ENCODE peak calls at places on chromosomes 7 and 10, in four cellular contexts. T is PC-3, D is A549, Y is colonic mucosa. X is an unnamed sample.

GRCh38 chr7:2510909-2511768 is 8.4 kb upstream of the LFNG start:
- DNase-seq in T (peak), Y (peak), D (no peak), X (no peak)

GRCh38 chr7:2403014-2403717 is at the start of gene CHST12:
- DNase-seq in D (peak), Y (peak), T (peak), X (peak)

GRCh38 chr10:95214369-95214768 is 20.3 kb downstream of the ACSM6 start:
- DNase-seq in Y (no peak), D (no peak), T (peak), X (no peak)

GRCh38 chr10:78378192-78378591 is 344.5 kb downstream of the RPS24 start:
- DNase-seq in T (no peak), Y (no peak), D (no peak), X (no peak)

GRCh38 chr10:13922591-13922990 is 335.8 kb downstream of the PRPF18 start:
- DNase-seq in T (peak), D (no peak), Y (no peak), X (no peak)

GRCh38 chr10:79443338-79444242 is 1.8 kb downstream of the ZCCHC24 start:
- DNase-seq in D (no peak), Y (no peak), T (peak), X (no peak)

GRCh38 chr7:136807598-136807997 is 60.9 kb upstream of the CHRM2 start:
- DNase-seq in Y (no peak), T (no peak), D (no peak), X (no peak)

GRCh38 chr7:100781255-100781654 is 46.1 kb downstream of the EPHB4 start:
- DNase-seq in Y (no peak), T (no peak), D (no peak), X (no peak)

GRCh38 chr10:13707156-13707881 is 120.6 kb downstream of the PRPF18 start:
- DNase-seq in Y (peak), T (peak), D (peak), X (no peak)

GRCh38 chr10:22294694-22295093 is 21.5 kb upstream of the COMMD3 start:
- DNase-seq in T (no peak), D (no peak), Y (no peak), X (peak)

GRCh38 chr7:84248267-84248666 is 53.7 kb upstream of the SEMA3A start:
- DNase-seq in Y (no peak), D (no peak), T (no peak), X (no peak)

GRCh38 chr7:13991791-13992620 is 2.5 kb upstream of the ETV1 start:
- DNase-seq in Y (no peak), T (no peak), D (no peak), X (no peak)

GRCh38 chr10:29254123-29255046 is 34.5 kb upstream of the LYZL1 start:
- DNase-seq in Y (no peak), D (no peak), T (no peak), X (peak)

GRCh38 chr7:158707610-158708009 is 3.0 kb upstream of the NCAPG2 start:
- DNase-seq in T (no peak), D (no peak), Y (no peak), X (no peak)

GRCh38 chr7:101535333-101535732 is 93.8 kb downstream of the MYL10 start:
- DNase-seq in Y (no peak), D (no peak), T (no peak), X (no peak)

GRCh38 chr10:62047240-62047897 is 145.9 kb downstream of the ARID5B start:
- DNase-seq in Y (no peak), D (no peak), T (peak), X (no peak)

GRCh38 chr7:134750083-134751062 is 29.1 kb upstream of the CALD1 start:
- DNase-seq in T (peak), Y (peak), D (peak), X (no peak)

GRCh38 chr10:96743988-96744585 is 23.8 kb upstream of the PIK3AP1 start:
- DNase-seq in D (no peak), Y (no peak), T (no peak), X (no peak)

GRCh38 chr7:79608005-79608404 is 154.5 kb upstream of the MAGI2 start:
- DNase-seq in Y (no peak), D (no peak), T (no peak), X (no peak)

GRCh38 chr7:4352069-4352468 is 330.0 kb upstream of the FOXK1 start:
- DNase-seq in D (no peak), T (no peak), Y (no peak), X (no peak)

GRCh38 chr10:31926765-31927596 is 1.6 kb downstream of the ARHGAP12 start:
- DNase-seq in Y (no peak), D (no peak), T (peak), X (no peak)

GRCh38 chr10:131090761-131091661 is 220.5 kb downstream of the TCERG1L start:
- DNase-seq in D (no peak), T (no peak), Y (no peak), X (no peak)

GRCh38 chr10:122112021-122112616 is 123.2 kb downstream of the TACC2 start:
- DNase-seq in Y (peak), T (peak), D (no peak), X (no peak)

GRCh38 chr7:154927624-154928125 is 75.2 kb downstream of the PAXIP1 start:
- DNase-seq in D (peak), Y (peak), T (peak), X (peak)
- H3K4me3 ChIP-seq in D (peak), Y (peak), T (peak), X (peak)

GRCh38 chr10:90779573-90779972 is 78.3 kb downstream of the HTR7 start:
- DNase-seq in T (peak), Y (no peak), D (peak), X (no peak)
- TF ChIP-seq CTCF in T (peak), Y (no peak), D (no peak), X (peak)

GRCh38 chr7:150953061-150953997 is 24.8 kb downstream of the KCNH2 start:
- DNase-seq in T (no peak), Y (no peak), D (no peak), X (no peak)

GRCh38 chr7:150952331-150953050 is 25.6 kb downstream of the KCNH2 start:
- DNase-seq in T (no peak), Y (no peak), D (no peak), X (no peak)

GRCh38 chr7:150954986-150955518 is 23.1 kb downstream of the KCNH2 start:
- DNase-seq in Y (no peak), D (no peak), T (no peak), X (no peak)

GRCh38 chr7:150955519-150956394 is 22.4 kb downstream of the KCNH2 start:
- DNase-seq in D (no peak), Y (peak), T (no peak), X (peak)

GRCh38 chr7:150954201-150954985 is 23.7 kb downstream of the KCNH2 start:
- DNase-seq in D (no peak), T (no peak), Y (no peak), X (no peak)
- H3K4me3 ChIP-seq in D (no peak), T (no peak), Y (no peak), X (no peak)

GRCh38 chr10:70620020-70620289 is 17.4 kb upstream of the PRF1 start:
- DNase-seq in T (no peak), Y (no peak), D (no peak), X (no peak)

GRCh38 chr10:70617798-70618568 is 15.4 kb upstream of the PRF1 start:
- DNase-seq in D (no peak), T (peak), Y (no peak), X (no peak)

GRCh38 chr10:70618663-70619062 is 16.1 kb upstream of the PRF1 start:
- DNase-seq in Y (no peak), T (no peak), D (no peak), X (no peak)

GRCh38 chr10:70621497-70622078 is 19.0 kb upstream of the PRF1 start:
- DNase-seq in Y (no peak), T (no peak), D (no peak), X (no peak)

DNA sequence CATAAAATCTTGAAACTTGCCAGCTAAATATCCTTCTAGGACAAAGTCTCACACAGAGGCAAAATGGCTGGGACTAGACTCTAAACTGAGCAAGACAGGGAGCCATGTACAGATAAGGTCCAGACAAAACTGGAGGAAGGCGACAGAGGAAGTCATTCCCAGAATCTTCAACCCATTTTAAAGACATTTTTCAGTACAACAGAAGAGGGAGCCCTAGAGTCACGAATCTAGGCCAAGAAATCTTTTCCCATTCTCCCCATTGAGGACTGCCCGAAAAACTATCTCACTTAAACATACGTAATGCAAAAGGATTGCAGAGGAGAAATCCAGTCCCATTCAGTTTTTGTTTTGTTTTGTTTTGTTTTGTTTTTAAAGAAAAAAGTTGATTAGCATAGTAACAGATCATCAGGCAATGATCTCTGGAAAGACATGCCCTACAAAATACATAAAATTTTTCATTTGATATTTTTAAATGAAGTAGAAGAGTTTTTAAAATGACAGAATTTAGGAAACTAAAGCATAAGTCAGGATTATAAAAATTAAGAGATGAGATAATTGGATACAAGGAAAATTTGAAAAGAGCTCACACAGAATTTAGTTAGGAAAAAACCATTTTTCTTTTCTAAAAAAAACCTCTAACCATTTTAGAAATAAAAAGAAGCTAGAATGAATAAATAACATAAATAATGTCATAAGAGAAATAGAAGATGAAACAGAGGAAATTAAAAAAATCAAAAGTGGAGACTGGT is 16.9 kb upstream of the PRF1 start:
- DNase-seq in T (peak), Y (no peak), D (peak), X (no peak)
- TF ChIP-seq CTCF in T (peak), Y (no peak), D (peak), X (peak)

DNA sequence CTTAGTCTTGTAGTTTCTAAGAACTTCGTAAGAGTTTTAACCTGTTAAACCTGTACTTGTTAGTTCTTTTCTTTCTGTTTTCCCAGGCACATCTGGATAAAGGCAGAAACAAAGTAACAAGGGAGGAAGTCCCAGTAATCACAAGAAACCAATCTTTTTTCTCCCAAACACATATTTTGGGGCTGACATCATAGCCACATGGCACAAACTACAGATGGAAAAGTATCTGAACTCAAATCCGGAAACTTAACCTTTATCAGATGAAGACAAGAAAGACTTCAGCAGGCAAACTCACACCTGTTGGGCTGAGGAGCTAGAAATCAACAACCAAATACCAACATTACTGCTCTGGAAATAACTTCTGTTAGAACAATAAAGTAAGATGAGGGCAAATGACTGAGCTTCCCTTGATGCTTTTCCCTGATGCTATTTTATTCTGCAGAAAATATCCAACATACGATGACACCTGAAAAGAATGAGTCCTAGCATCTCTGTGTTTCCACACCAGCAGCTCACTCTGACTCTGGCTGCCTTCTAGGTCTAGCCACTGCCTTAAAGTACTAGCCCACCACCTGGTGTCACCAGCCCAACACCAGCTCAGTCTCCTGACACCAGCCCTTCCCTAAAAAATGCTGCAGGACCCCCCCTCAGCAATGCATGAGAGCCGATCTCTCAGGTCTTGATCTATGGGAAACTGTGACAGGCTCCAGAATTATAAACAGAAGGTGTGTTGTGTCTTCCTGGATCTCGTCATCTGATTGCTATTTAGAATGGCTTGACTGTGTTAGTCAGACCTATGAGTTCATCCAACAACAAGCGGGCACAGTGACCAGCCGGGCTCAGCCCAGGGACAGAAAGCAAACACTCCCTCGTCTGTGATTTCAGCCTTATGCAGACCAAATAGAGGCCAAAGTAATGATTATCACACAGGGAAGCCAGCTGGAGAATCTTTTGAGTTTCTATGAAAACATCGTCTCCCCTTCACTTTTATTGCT is 66.8 kb downstream of the CUBN start:
- DNase-seq in T (peak), D (peak), Y (no peak), X (peak)
- H3K4me3 ChIP-seq in T (peak), D (no peak), Y (no peak), X (no peak)